ENCODE peak calls at places on chromosomes 12 and 14, in ten cellular contexts. R is SK-N-MC, X is HL-60, M is stomach, K is transverse colon, N is suprapubic skin, F is K562, H is sigmoid colon, L is spleen, T is endothelial cell of umbilical vein. G is an unnamed sample.

GRCh38 chr12:56257491-56258067 is 605 bp downstream of the ANKRD52 start:
- DNase-seq in N (no peak), R (no peak), H (no peak), X (no peak), F (peak), M (no peak), T (peak), L (no peak), K (no peak), G (no peak)

GRCh38 chr12:108854453-108855283 is 2.7 kb downstream of the SSH1 start:
- DNase-seq in X (no peak), N (peak), M (no peak), L (peak), K (no peak), R (no peak), H (peak), F (peak), T (peak), G (no peak)

GRCh38 chr12:55743967-55744931 is 1.3 kb downstream of the GDF11 start:
- DNase-seq in R (no peak), L (no peak), H (peak), F (no peak), M (no peak), X (no peak), K (no peak), N (no peak), T (peak), G (no peak)

GRCh38 chr12:104668274-104668718 is 211.5 kb downstream of the CHST11 start:
- DNase-seq in H (no peak), T (no peak), M (no peak), N (no peak), R (no peak), X (no peak), F (peak), K (peak), L (no peak), G (no peak)

GRCh38 chr14:102666635-102667034 is 74.2 kb downstream of the RCOR1 start:
- DNase-seq in L (no peak), X (no peak), N (no peak), M (no peak), R (no peak), T (no peak), H (no peak), K (no peak), F (no peak), G (no peak)

GRCh38 chr12:457676-458075 is 2.1 kb upstream of the B4GALNT3 start:
- DNase-seq in F (no peak), H (no peak), M (no peak), K (no peak), R (no peak), T (no peak), N (no peak), L (no peak), X (no peak), G (no peak)

GRCh38 chr12:6193853-6194815 is 6.1 kb upstream of the CD9 start:
- DNase-seq in N (no peak), L (no peak), F (no peak), R (no peak), T (no peak), M (peak), H (no peak), X (peak), K (peak), G (no peak)

GRCh38 chr12:111216387-111217159 is 152.3 kb downstream of the PHETA1 start:
- DNase-seq in F (no peak), N (no peak), K (no peak), R (no peak), M (no peak), X (peak), L (no peak), T (no peak), H (no peak), G (no peak)

GRCh38 chr14:74945261-74945851 is 10.0 kb downstream of the PGF start:
- DNase-seq in F (peak), L (no peak), M (no peak), T (peak), R (no peak), X (peak), H (peak), N (no peak), K (peak), G (no peak)

GRCh38 chr14:24093901-24094838 is at the start of gene PCK2:
- DNase-seq in N (peak), H (peak), M (peak), R (peak), X (peak), F (peak), L (peak), T (peak), K (peak), G (peak)
- TF ChIP-seq POLR2AphosphoS5 in N (no peak), H (peak), M (no peak), R (peak), X (peak), F (peak), L (peak), T (peak), K (peak), G (peak)

GRCh38 chr14:41604793-41605534 is 1.7 kb upstream of the LRFN5 start:
- DNase-seq in H (peak), M (no peak), L (peak), T (no peak), X (no peak), R (no peak), N (no peak), F (no peak), K (no peak), G (peak)
- TF ChIP-seq POLR2AphosphoS5 in H (peak), M (no peak), L (peak), T (no peak), X (no peak), R (peak), N (no peak), F (no peak), K (no peak), G (no peak)

DNA sequence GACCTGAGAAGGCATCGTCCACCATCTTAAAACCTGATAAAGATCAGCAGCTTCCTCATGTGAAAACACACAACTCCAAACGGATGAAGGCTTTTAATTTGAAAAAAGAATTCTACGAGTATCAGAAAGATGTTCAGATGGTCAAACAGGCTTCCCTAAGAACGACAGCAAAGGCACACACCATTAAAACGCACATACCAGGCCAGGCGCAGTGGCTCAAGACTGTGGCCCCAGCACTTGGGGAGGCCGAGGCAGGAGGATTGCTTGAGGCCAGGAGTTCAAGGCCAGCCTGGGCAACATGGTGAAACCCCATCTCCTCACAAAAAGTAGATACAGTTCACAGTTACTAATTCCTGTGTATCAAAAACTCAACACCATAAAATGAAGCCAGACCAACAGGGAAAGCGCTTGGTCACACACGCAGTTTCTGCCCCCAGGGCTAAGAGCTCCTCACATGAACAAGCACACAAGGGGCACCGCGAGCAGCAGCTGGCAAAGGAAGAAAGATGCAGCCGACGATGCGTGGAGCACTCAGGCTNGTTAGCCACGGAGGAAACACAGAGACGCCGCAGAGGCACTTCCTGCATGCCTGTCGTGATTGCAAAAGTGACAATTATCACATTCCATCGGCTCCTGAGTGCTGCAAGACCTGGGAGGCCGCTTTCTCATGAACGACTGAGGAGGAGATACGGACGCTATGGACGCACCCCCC is 78.0 kb downstream of the NOC4L start:
- DNase-seq in K (no peak), F (no peak), N (no peak), H (no peak), T (no peak), R (peak), L (peak), M (no peak), X (peak), G (no peak)
- TF ChIP-seq POLR2AphosphoS5 in K (no peak), F (no peak), N (no peak), H (no peak), T (no peak), R (no peak), L (peak), M (no peak), X (no peak), G (no peak)

GRCh38 chr14:21238823-21239518 is 30.3 kb downstream of the HNRNPC start:
- DNase-seq in F (no peak), X (no peak), T (no peak), N (no peak), K (no peak), H (no peak), M (no peak), R (no peak), L (no peak), G (no peak)
- TF ChIP-seq POLR2AphosphoS5 in F (no peak), X (no peak), T (no peak), N (no peak), K (no peak), H (no peak), M (no peak), R (no peak), L (peak), G (no peak)

GRCh38 chr12:54032627-54033100 is at the start of gene HOXC5:
- DNase-seq in T (peak), R (peak), H (peak), X (peak), N (peak), L (peak), M (peak), F (peak), K (peak), G (peak)
- TF ChIP-seq POLR2AphosphoS5 in T (no peak), R (no peak), H (no peak), X (no peak), N (no peak), L (no peak), M (no peak), F (no peak), K (no peak), G (peak)

GRCh38 chr12:20000229-20000869 is 368.0 kb upstream of the PDE3A start:
- DNase-seq in N (no peak), L (no peak), K (no peak), M (no peak), F (no peak), H (no peak), X (no peak), R (no peak), T (peak), G (no peak)

GRCh38 chr12:19998968-19999792 is 369.2 kb upstream of the PDE3A start:
- DNase-seq in T (peak), N (no peak), F (no peak), K (no peak), H (no peak), L (no peak), M (no peak), X (no peak), R (no peak), G (no peak)

GRCh38 chr12:19997996-19998395 is 370.3 kb upstream of the PDE3A start:
- DNase-seq in L (no peak), N (no peak), T (peak), X (no peak), K (no peak), H (no peak), F (no peak), M (no peak), R (no peak), G (no peak)

GRCh38 chr12:20003252-20003651 is 365.1 kb upstream of the PDE3A start:
- DNase-seq in F (no peak), M (no peak), X (no peak), L (no peak), H (no peak), T (no peak), R (no peak), K (no peak), N (no peak), G (no peak)

GRCh38 chr12:19999793-20000138 is 368.6 kb upstream of the PDE3A start:
- DNase-seq in L (no peak), K (no peak), T (no peak), N (no peak), H (no peak), M (no peak), F (no peak), X (no peak), R (no peak), G (no peak)
- TF ChIP-seq POLR2AphosphoS5 in L (no peak), K (no peak), T (no peak), N (no peak), H (no peak), M (no peak), F (no peak), X (no peak), R (no peak), G (no peak)

GRCh38 chr14:95549656-95550585 is 15.1 kb downstream of the GLRX5 start:
- DNase-seq in L (no peak), N (no peak), F (no peak), R (no peak), X (no peak), M (peak), T (no peak), K (peak), H (no peak), G (no peak)

GRCh38 chr14:95555053-95555452 is 20.2 kb downstream of the GLRX5 start:
- DNase-seq in M (no peak), N (no peak), H (no peak), X (no peak), T (no peak), R (no peak), K (no peak), L (no peak), F (no peak), G (no peak)

GRCh38 chr14:95553141-95553540 is 18.3 kb downstream of the GLRX5 start:
- DNase-seq in L (no peak), X (no peak), N (no peak), H (no peak), F (no peak), M (no peak), T (no peak), K (no peak), R (no peak), G (no peak)

GRCh38 chr14:95548328-95548929 is 13.6 kb downstream of the GLRX5 start:
- DNase-seq in T (peak), M (no peak), R (no peak), F (no peak), H (no peak), N (no peak), L (no peak), X (no peak), K (no peak), G (no peak)

DNA sequence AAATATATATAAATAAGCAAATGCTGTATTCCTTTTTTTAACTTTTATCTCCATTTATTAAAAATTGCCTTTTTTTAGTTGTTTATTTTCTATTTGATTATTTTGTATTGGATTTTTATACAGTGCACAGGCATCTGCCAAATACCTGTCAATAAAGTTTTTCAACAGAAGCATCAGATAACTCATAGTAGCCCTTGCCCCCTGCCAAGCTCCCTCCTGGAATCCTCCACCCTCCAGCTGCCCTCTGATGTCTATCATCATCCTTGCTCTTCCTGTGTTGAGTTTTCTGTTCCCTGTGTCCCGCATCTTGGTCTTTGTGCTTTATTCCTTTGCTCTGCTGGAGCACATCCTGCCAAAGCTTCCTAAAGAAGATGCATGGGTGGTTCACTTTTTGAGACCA is 16.6 kb downstream of the GLRX5 start:
- DNase-seq in R (no peak), L (no peak), K (no peak), M (no peak), F (no peak), N (no peak), T (no peak), X (no peak), H (no peak), G (no peak)
- TF ChIP-seq POLR2AphosphoS5 in R (no peak), L (no peak), K (no peak), M (no peak), F (no peak), N (no peak), T (no peak), X (no peak), H (no peak), G (no peak)

GRCh38 chr12:64678835-64679234 is 68.5 kb downstream of the RASSF3 start:
- DNase-seq in R (no peak), K (no peak), H (no peak), F (no peak), X (no peak), N (no peak), M (no peak), T (no peak), L (no peak), G (no peak)

GRCh38 chr12:64680235-64680634 is 69.9 kb downstream of the RASSF3 start:
- DNase-seq in L (no peak), K (peak), H (no peak), N (no peak), M (no peak), X (no peak), R (no peak), F (peak), T (no peak), G (no peak)

GRCh38 chr12:64681200-64682052 is 71.1 kb downstream of the RASSF3 start:
- DNase-seq in R (no peak), F (no peak), K (no peak), L (no peak), N (no peak), H (no peak), M (no peak), X (peak), T (peak), G (no peak)

GRCh38 chr12:64678248-64678647 is 68.0 kb downstream of the RASSF3 start:
- DNase-seq in L (no peak), K (no peak), H (no peak), X (no peak), N (no peak), R (no peak), T (no peak), M (no peak), F (no peak), G (no peak)

DNA sequence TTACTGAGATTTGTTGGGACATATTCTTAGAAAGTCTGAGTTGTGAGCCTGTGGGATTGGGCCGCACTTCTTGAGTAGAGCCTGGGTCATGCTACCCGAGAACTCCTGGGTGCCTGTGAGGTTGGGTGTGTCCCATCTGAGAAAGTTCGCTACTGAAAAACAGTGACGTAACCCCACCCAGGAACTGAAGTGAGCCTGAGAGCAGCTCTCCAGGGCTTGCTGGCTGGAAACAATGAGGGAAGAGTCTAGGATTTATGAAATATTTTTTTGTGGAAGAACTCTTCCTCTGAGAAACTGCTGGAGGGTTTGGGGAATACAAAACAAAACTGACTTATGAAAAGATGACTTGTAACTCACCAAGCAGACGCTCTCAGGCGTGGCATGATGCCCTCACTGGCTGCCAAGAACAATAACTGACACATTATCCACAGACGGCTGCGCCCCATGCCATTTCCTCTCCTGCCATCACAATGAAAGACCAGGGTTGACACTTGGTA is 69.2 kb downstream of the RASSF3 start:
- DNase-seq in H (peak), T (peak), L (peak), F (peak), X (no peak), R (no peak), K (peak), M (peak), N (peak), G (peak)
- TF ChIP-seq POLR2AphosphoS5 in H (peak), T (peak), L (no peak), F (no peak), X (no peak), R (no peak), K (no peak), M (peak), N (no peak), G (no peak)

DNA sequence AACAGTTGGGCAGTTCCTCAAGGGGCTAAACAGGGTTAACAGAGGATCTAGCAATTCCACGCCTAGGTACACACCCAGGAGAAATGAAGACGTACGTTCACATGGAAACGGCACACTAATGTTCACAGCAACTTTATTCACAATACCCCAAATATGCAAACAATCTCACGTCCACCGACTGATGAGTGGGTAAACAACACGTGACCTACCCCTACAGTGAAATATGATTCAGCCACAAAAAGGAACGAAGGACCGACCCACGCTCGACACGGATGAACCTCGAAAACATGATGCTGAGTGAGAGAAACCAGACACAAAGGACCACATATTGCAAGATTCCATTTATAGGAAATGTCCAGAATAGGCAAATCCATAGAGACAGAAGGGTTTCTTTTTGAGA is 112.7 kb downstream of the NCOR2 start:
- DNase-seq in K (no peak), F (no peak), T (no peak), R (no peak), N (no peak), X (no peak), M (no peak), L (no peak), H (no peak), G (no peak)
- TF ChIP-seq POLR2AphosphoS5 in K (no peak), F (no peak), T (no peak), R (no peak), N (no peak), X (no peak), M (no peak), L (no peak), H (peak), G (no peak)

G was measured in breast epithelium.